ENCODE peak calls at places on chromosomes 16 and 17, in five cellular contexts. I is GM23248, Z is AG09309, V is lower leg skin, S is stomach. R is an unnamed sample.

GRCh38 chr16:11325404-11326083 is 19.7 kb upstream of the RMI2 start:
- DNase-seq in I (no peak), Z (no peak), V (no peak), S (no peak), R (no peak)

GRCh38 chr17:48542956-48543853 is 1.7 kb downstream of the HOXB2 start:
- DNase-seq in I (peak), Z (no peak), V (peak), S (no peak), R (peak)

GRCh38 chr16:67100569-67101300 is 9.0 kb upstream of the PHAF1 start:
- DNase-seq in I (peak), Z (no peak), V (no peak), S (no peak), R (no peak)

GRCh38 chr17:66567234-66568170 is 265.1 kb downstream of the PRKCA start:
- DNase-seq in I (peak), Z (peak), V (peak), S (peak), R (peak)

GRCh38 chr17:8799001-8799850 is at the start of gene MFSD6L:
- DNase-seq in I (no peak), Z (no peak), V (peak), S (peak), R (no peak)

GRCh38 chr16:3835089-3835602 is 45.4 kb downstream of the CREBBP start:
- DNase-seq in I (no peak), Z (no peak), V (no peak), S (no peak), R (no peak)

GRCh38 chr16:28863929-28864886 is 565 bp downstream of the SH2B1 start:
- DNase-seq in I (peak), Z (no peak), V (no peak), S (no peak), R (no peak)

GRCh38 chr16:74601131-74601871 is 5.6 kb downstream of the GLG1 start:
- DNase-seq in I (no peak), Z (no peak), V (no peak), S (no peak), R (no peak)

GRCh38 chr17:45052052-45052772 is 780 bp upstream of the DCAKD start:
- DNase-seq in I (peak), Z (no peak), V (peak), S (peak), R (no peak)

GRCh38 chr17:78977992-78978973 is 1.4 kb downstream of the LGALS3BP start:
- DNase-seq in I (no peak), Z (no peak), V (no peak), S (peak), R (no peak)

GRCh38 chr16:15946257-15947044 is 3.0 kb upstream of the ABCC1 start:
- DNase-seq in I (peak), Z (peak), V (no peak), S (no peak), R (no peak)

GRCh38 chr16:50841081-50841886 is 99.4 kb downstream of the CYLD start:
- DNase-seq in I (peak), Z (no peak), V (peak), S (no peak), R (no peak)

GRCh38 chr16:21652451-21652850 is at the start of gene IGSF6:
- DNase-seq in I (no peak), Z (no peak), V (no peak), S (no peak), R (no peak)

GRCh38 chr17:71427801-71428200 is 693.0 kb upstream of the SOX9 start:
- DNase-seq in I (no peak), Z (no peak), V (no peak), S (no peak), R (no peak)

DNA sequence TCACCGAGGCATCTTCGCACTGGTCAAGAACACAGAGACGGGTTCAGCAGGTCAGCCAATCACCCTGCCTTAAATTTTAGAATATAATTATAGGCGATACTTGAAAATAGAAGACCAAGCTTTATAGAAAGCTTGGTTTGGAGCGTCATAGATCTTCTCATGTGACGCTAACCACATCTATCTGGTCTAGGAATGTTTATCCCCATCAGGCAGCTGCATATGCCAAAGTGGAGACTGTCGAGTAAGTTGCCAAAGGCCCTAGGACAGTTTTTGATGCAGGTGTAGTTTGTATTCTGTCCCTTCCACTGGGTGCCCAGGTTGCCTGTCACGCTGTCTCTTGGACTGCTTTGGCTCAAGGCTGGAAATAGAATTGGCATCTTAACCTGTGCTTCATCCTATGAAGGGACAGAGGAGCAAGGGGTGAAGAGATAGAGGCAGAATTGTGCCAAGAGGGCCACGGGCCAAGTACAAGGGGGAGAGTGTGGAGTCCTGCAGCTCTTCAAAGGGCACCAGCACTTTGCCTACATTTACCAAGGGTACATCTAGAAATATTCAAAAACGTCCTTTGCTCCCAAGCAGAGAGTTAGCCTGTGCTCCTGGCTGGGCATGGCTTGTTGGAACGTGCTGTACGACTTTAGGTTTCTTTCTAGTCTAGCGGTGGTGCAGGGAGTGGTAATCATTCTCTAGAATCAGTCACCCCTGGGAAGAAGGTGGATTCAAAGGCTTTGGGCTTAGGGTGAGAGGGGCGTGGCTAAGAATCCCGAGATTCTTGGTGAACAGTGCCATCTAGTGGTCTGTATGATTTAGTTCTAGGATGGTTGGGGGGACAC is 5.3 kb upstream of the WIPI1 start:
- DNase-seq in I (peak), Z (no peak), V (peak), S (peak), R (no peak)
- H3K4me3 ChIP-seq in I (no peak), Z (no peak), V (no peak), S (no peak), R (no peak)

GRCh38 chr17:41635121-41636097 is 11.0 kb upstream of the KRT17 start:
- DNase-seq in I (peak), Z (no peak), V (no peak), S (peak), R (no peak)

GRCh38 chr17:41638194-41638593 is 13.8 kb upstream of the KRT17 start:
- DNase-seq in I (no peak), Z (no peak), V (no peak), S (no peak), R (no peak)

GRCh38 chr17:41634639-41635038 is 10.3 kb upstream of the KRT17 start:
- DNase-seq in I (no peak), Z (no peak), V (no peak), S (no peak), R (no peak)

GRCh38 chr17:41633498-41634197 is 9.3 kb upstream of the KRT17 start:
- DNase-seq in I (no peak), Z (no peak), V (no peak), S (no peak), R (no peak)

GRCh38 chr17:41636652-41637051 is 12.3 kb upstream of the KRT17 start:
- DNase-seq in I (no peak), Z (no peak), V (no peak), S (no peak), R (no peak)
- H3K4me3 ChIP-seq in I (no peak), Z (no peak), V (no peak), S (no peak), R (no peak)

DNA sequence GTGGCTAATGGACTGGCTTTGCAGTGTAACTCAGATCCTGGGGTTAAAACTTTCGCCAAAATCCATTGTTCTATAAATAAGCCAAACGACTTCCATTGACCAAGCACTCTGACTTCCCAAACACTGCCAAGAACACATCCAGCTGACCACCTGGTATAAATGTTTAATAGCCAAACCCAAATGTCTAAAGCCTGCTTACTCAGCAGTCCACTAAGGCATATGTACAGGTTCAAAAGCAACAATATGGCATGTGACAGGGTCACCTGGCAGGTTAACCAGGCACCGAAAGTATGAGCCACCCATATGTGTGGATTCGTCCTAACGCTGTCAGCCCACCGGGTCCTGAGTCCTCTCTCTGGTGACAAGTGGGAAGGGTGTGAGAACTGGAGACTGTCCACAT is 2.1 kb downstream of the CSNK1D start:
- DNase-seq in I (no peak), Z (no peak), V (no peak), S (no peak), R (no peak)
- H3K4me3 ChIP-seq in I (peak), Z (no peak), V (no peak), S (no peak), R (peak)

GRCh38 chr16:48003226-48003907 is 152.4 kb downstream of the ABCC12 start:
- DNase-seq in I (no peak), Z (no peak), V (peak), S (no peak), R (peak)

GRCh38 chr16:48000622-48001021 is 155.2 kb downstream of the ABCC12 start:
- DNase-seq in I (no peak), Z (no peak), V (no peak), S (no peak), R (no peak)

GRCh38 chr16:48001306-48001885 is 154.4 kb downstream of the ABCC12 start:
- DNase-seq in I (no peak), Z (no peak), V (no peak), S (no peak), R (no peak)
- H3K4me3 ChIP-seq in I (no peak), Z (no peak), V (no peak), S (no peak), R (no peak)

GRCh38 chr16:30700491-30700890 is 1.5 kb downstream of the SRCAP start:
- DNase-seq in I (peak), Z (no peak), V (no peak), S (no peak), R (no peak)
- H3K4me3 ChIP-seq in I (peak), Z (no peak), V (no peak), S (no peak), R (no peak)

DNA sequence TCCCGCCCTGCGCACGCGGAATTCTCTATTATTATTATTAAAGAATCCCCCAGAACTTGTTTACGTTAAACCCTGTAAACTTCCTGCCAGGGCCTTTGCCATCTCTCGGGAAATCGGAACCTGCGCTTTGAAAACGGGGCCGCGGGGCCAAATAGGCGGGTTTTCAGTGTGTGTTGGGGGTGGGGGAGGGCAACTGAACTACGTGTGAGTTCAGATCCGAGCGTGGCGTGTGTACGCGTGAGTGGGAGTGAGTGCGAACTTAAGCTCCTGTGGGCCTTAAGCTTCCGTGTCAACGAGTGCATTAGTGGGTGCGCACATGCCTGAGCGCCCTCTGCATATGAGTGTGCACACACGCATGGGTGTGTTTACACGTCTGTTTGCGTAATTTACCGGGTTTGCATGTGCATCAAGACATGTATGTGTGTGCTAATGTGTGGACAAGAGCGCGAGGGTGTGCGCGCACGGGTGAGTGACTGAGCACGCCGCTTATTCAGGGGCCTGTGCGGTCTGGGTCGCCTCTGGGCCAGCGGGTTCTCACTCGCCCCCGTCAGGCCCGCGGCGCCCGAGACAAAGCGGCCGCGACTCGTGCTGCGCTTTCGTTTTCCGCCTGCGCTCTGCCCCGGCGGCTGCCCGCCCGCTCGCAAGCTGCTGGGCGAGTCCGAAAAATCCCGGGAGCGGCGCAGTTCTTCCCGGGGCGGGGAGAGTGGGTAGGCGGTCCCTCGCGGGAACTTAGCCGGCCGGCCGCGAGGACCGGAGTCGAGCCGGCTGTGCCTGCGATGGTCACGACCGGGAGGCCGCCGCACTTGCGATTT is 1.2 kb upstream of the FOXF1 start:
- DNase-seq in I (peak), Z (no peak), V (no peak), S (no peak), R (no peak)
- H3K4me3 ChIP-seq in I (peak), Z (peak), V (peak), S (peak), R (peak)

GRCh38 chr16:80913397-80913796 is 93.3 kb downstream of the CMC2 start:
- DNase-seq in I (no peak), Z (no peak), V (no peak), S (no peak), R (no peak)
- H3K4me3 ChIP-seq in I (no peak), Z (no peak), V (no peak), S (no peak), R (no peak)